ENCODE peak calls at places on chromosomes 7 and 10, in six cellular contexts. One of them, this sample, is unnamed.
A peak's percentile ranks its signal among the peaks of the same experiment; 100 is the strongest.

GRCh38 chr7:141076377-141076776 is 2.5 kb downstream of the TMEM178B start:
- DNase-seq in mesenchymal stem cell: no peak
- DNase-seq in trophoblast cell: no peak
- DNase-seq in H1: no peak
- DNase-seq in IMR-90: no peak
- DNase-seq in neuronal stem cell: peak; percentile 49
- DNase-seq in this sample: no peak

GRCh38 chr7:18900236-18900635 is 217.2 kb downstream of the TWIST1 start:
- DNase-seq in mesenchymal stem cell: no peak
- DNase-seq in H1: no peak
- DNase-seq in IMR-90: no peak
- DNase-seq in trophoblast cell: no peak
- DNase-seq in neuronal stem cell: no peak
- DNase-seq in this sample: no peak

GRCh38 chr10:3757250-3757637 is 27.8 kb downstream of the KLF6 start:
- DNase-seq in neuronal stem cell: no peak
- DNase-seq in H1: no peak
- DNase-seq in trophoblast cell: no peak
- DNase-seq in mesenchymal stem cell: no peak
- DNase-seq in IMR-90: no peak
- DNase-seq in this sample: peak; percentile 4

GRCh38 chr7:126535176-126535575 is 717.6 kb downstream of the GRM8 start:
- DNase-seq in H1: no peak
- DNase-seq in mesenchymal stem cell: no peak
- DNase-seq in IMR-90: no peak
- DNase-seq in trophoblast cell: no peak
- DNase-seq in neuronal stem cell: no peak
- DNase-seq in this sample: no peak

GRCh38 chr7:27104244-27105149 is 2.0 kb upstream of the HOXA2 start:
- DNase-seq in trophoblast cell: no peak
- DNase-seq in mesenchymal stem cell: peak; percentile 27
- DNase-seq in IMR-90: peak; percentile 78
- DNase-seq in neuronal stem cell: no peak
- DNase-seq in H1: no peak
- DNase-seq in this sample: no peak

GRCh38 chr10:125005312-125006187 is 63.6 kb downstream of the ZRANB1 start:
- DNase-seq in trophoblast cell: no peak
- DNase-seq in mesenchymal stem cell: no peak
- DNase-seq in IMR-90: no peak
- DNase-seq in H1: no peak
- DNase-seq in neuronal stem cell: no peak
- DNase-seq in this sample: no peak

GRCh38 chr10:100895896-100896295 is 16.9 kb upstream of the SLF2 start:
- DNase-seq in H1: peak; percentile 33
- DNase-seq in trophoblast cell: no peak
- DNase-seq in neuronal stem cell: no peak
- DNase-seq in mesenchymal stem cell: no peak
- DNase-seq in IMR-90: no peak
- DNase-seq in this sample: no peak

GRCh38 chr7:50641442-50642405 is 76.5 kb upstream of the DDC start:
- DNase-seq in H1: peak; percentile 45
- DNase-seq in neuronal stem cell: no peak
- DNase-seq in IMR-90: no peak
- DNase-seq in mesenchymal stem cell: no peak
- DNase-seq in trophoblast cell: no peak
- DNase-seq in this sample: no peak

GRCh38 chr7:155188821-155189599 is 108.7 kb upstream of the INSIG1 start:
- DNase-seq in mesenchymal stem cell: peak; percentile 24
- DNase-seq in neuronal stem cell: no peak
- DNase-seq in IMR-90: peak; percentile 53
- DNase-seq in trophoblast cell: no peak
- DNase-seq in H1: no peak
- DNase-seq in this sample: no peak

DNA sequence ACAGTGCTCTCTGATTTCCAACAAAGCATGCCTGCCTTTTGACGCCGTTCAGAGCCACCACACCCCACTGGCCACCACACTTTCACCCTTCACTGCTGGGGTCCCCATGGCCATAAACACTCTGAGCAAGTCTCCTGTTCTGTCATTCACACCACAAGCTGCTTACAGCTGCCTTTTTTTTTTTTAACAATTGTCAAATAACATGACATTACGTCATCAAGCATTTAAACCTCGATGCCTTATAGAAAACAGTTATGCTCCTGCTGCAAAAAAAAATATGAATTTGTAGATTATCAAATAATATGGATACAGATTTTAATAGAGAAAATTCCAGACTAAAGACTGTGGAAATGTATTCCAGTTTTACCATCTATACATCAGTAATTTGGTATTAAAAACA is 578.7 kb upstream of the PFKP start:
- DNase-seq in H1: no peak
- DNase-seq in neuronal stem cell: no peak
- DNase-seq in trophoblast cell: no peak
- DNase-seq in IMR-90: no peak
- DNase-seq in mesenchymal stem cell: no peak
- DNase-seq in this sample: no peak
- H4K91ac ChIP-seq in H1: no peak overlapping the region
- H4K91ac ChIP-seq in neuronal stem cell: no peak overlapping the region
- H4K91ac ChIP-seq in trophoblast cell: no peak overlapping the region
- H4K91ac ChIP-seq in IMR-90: no peak overlapping the region
- H4K91ac ChIP-seq in mesenchymal stem cell: no peak overlapping the region
- H4K91ac ChIP-seq in this sample: no peak overlapping the region

GRCh38 chr7:135454060-135454459 is 55.8 kb downstream of the CNOT4 start:
- DNase-seq in H1: no peak
- DNase-seq in trophoblast cell: no peak
- DNase-seq in neuronal stem cell: no peak
- DNase-seq in IMR-90: no peak
- DNase-seq in mesenchymal stem cell: no peak
- DNase-seq in this sample: no peak

GRCh38 chr7:135447783-135448182 is 62.1 kb downstream of the CNOT4 start:
- DNase-seq in mesenchymal stem cell: no peak
- DNase-seq in IMR-90: no peak
- DNase-seq in neuronal stem cell: no peak
- DNase-seq in H1: no peak
- DNase-seq in trophoblast cell: no peak
- DNase-seq in this sample: no peak

GRCh38 chr7:135445690-135446089 is 64.2 kb downstream of the CNOT4 start:
- DNase-seq in mesenchymal stem cell: no peak
- DNase-seq in IMR-90: no peak
- DNase-seq in neuronal stem cell: no peak
- DNase-seq in H1: no peak
- DNase-seq in trophoblast cell: no peak
- DNase-seq in this sample: no peak

GRCh38 chr7:135448753-135449152 is 61.1 kb downstream of the CNOT4 start:
- DNase-seq in mesenchymal stem cell: no peak
- DNase-seq in neuronal stem cell: no peak
- DNase-seq in IMR-90: no peak
- DNase-seq in H1: no peak
- DNase-seq in trophoblast cell: no peak
- DNase-seq in this sample: no peak

DNA sequence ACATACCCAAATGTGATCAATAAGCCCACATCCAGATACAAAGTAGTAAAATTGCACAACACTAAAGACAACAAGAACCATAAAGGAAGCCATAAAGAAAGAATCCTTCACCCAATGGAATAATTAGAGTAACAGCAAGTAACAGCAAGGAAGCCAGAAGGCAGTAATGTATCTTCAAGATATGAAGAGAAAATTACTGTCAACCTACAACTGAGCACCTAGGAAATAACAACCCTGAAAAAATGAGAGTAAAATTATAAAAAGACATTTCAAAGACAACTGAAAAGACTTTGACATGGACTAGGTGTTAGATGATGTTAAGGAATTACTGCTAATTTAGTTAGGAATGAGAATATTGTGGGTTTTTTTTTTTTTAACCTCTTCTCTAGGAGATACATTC is 60.4 kb downstream of the CNOT4 start:
- DNase-seq in neuronal stem cell: no peak
- DNase-seq in H1: no peak
- DNase-seq in trophoblast cell: no peak
- DNase-seq in IMR-90: no peak
- DNase-seq in mesenchymal stem cell: no peak
- DNase-seq in this sample: no peak
- H4K91ac ChIP-seq in neuronal stem cell: no peak overlapping the region
- H4K91ac ChIP-seq in H1: no peak overlapping the region
- H4K91ac ChIP-seq in trophoblast cell: no peak overlapping the region
- H4K91ac ChIP-seq in IMR-90: no peak overlapping the region
- H4K91ac ChIP-seq in mesenchymal stem cell: no peak overlapping the region
- H4K91ac ChIP-seq in this sample: no peak overlapping the region

GRCh38 chr7:37282927-37283326 is 165.7 kb downstream of the ELMO1 start:
- DNase-seq in H1: no peak
- DNase-seq in neuronal stem cell: no peak
- DNase-seq in mesenchymal stem cell: no peak
- DNase-seq in trophoblast cell: no peak
- DNase-seq in IMR-90: no peak
- DNase-seq in this sample: no peak
- H4K91ac ChIP-seq in H1: no peak overlapping the region
- H4K91ac ChIP-seq in neuronal stem cell: no peak overlapping the region
- H4K91ac ChIP-seq in mesenchymal stem cell: no peak overlapping the region
- H4K91ac ChIP-seq in trophoblast cell: no peak overlapping the region
- H4K91ac ChIP-seq in IMR-90: no peak overlapping the region
- H4K91ac ChIP-seq in this sample: no peak overlapping the region

DNA sequence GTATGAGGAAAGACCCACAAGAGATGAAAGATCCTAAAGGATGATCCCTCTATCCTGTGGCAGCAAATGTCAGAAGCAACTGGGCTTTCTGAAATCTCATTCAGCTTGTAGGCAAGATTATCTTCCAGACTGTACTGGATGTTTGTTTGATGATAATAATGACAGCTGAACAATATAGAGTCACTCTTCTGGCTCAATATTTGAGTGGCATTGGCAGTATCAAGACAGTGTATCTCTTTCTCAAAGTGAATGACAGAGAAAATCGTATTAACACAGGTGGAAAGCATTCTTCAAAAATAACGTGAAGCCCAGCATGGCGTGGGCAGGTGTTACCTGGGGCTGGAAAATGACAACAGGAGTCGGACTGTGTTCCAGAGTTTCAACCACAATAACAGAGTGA is 114.5 kb downstream of the GPR37 start:
- DNase-seq in neuronal stem cell: no peak
- DNase-seq in IMR-90: no peak
- DNase-seq in H1: no peak
- DNase-seq in mesenchymal stem cell: no peak
- DNase-seq in trophoblast cell: no peak
- DNase-seq in this sample: no peak
- H4K91ac ChIP-seq in neuronal stem cell: no peak overlapping the region
- H4K91ac ChIP-seq in IMR-90: no peak overlapping the region
- H4K91ac ChIP-seq in H1: no peak overlapping the region
- H4K91ac ChIP-seq in mesenchymal stem cell: no peak overlapping the region
- H4K91ac ChIP-seq in trophoblast cell: no peak overlapping the region
- H4K91ac ChIP-seq in this sample: no peak overlapping the region

DNA sequence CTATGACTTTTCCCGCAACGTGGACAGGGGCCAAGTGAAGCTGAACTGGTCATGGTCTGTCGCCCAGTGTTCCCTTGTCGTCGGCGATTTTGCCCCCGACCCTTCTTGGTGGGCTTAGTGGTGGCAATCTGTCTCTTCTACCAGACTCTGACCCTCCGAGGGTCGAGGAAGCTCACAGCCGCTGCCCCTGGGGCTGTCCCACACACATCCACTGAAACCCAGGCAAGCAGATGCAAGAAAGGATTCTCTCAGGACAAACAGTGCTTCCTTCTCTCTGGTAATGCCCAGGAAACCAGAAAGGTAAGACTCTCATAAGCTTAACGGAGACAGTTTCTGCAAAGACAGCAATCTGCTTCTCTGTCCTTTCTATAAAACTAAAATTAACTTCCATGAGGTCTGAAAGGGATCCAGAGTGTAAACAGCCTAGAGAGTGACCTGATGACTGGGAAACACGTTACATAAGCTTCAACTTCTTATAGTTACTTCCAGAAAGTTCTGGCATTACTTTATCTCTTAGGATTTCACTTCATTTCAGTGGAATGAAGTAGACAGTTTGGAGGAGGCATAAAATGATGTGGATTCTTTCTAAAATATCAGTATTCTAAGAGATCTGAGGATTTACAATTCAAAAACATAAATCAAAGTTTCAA is 1.2 kb downstream of the CPED1 start:
- DNase-seq in mesenchymal stem cell: peak; percentile 53
- DNase-seq in neuronal stem cell: no peak
- DNase-seq in H1: no peak
- DNase-seq in IMR-90: peak; percentile 38
- DNase-seq in trophoblast cell: no peak
- DNase-seq in this sample: no peak
- H4K91ac ChIP-seq in mesenchymal stem cell: peak overlapping the region; percentile 94
- H4K91ac ChIP-seq in neuronal stem cell: no peak overlapping the region
- H4K91ac ChIP-seq in H1: no peak overlapping the region
- H4K91ac ChIP-seq in IMR-90: peak overlapping the region; percentile 95
- H4K91ac ChIP-seq in trophoblast cell: no peak overlapping the region
- H4K91ac ChIP-seq in this sample: no peak overlapping the region

DNA sequence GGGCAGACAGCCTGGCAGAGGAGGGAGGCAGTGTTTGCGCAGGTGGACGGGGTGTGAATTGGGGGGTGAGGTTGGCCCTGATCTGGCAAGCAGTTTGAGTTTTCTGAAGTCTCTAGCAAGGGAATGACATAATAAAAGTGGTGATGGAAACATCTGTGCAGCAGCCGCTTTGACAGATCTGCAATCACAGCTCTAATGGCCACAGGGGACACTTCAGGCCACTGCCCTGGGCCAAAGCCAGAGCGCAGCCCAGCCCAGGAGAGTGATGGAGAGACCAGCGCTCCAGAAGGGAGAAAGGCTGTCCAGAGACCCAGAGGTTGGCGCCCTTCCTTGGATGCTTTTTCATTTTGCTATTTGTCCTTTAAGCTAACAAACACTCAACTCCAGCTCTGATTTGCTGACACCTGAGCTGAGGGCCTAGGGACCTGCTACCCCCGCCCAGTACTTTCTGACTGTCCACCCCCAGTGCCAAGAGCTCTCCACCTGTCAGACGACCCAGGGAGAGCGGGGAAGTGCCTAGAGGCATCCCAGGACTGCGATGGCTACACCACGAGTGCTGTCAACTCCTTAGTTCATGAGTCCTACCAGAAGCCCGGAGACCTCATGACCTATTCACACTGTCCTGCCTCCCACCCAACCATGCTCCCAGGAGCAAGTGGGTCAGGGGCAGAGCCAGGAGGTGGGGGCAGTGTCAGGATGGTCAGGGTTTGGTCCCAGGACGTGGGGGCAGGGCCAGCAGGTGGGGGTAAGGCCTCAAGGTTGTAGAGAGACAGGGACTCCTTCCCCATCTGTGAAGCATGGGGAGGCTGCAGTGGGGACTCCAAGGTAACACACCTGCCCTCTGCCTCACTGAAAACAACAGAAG is 112.6 kb downstream of the PRKAG2 start:
- DNase-seq in trophoblast cell: no peak
- DNase-seq in H1: no peak
- DNase-seq in neuronal stem cell: no peak
- DNase-seq in IMR-90: no peak
- DNase-seq in mesenchymal stem cell: no peak
- DNase-seq in this sample: no peak
- H4K91ac ChIP-seq in trophoblast cell: no peak overlapping the region
- H4K91ac ChIP-seq in H1: no peak overlapping the region
- H4K91ac ChIP-seq in neuronal stem cell: no peak overlapping the region
- H4K91ac ChIP-seq in IMR-90: no peak overlapping the region
- H4K91ac ChIP-seq in mesenchymal stem cell: no peak overlapping the region
- H4K91ac ChIP-seq in this sample: no peak overlapping the region

GRCh38 chr7:88835147-88835728 is 39.7 kb upstream of the TEX47 start:
- DNase-seq in H1: no peak
- DNase-seq in mesenchymal stem cell: no peak
- DNase-seq in trophoblast cell: no peak
- DNase-seq in neuronal stem cell: peak; percentile 29
- DNase-seq in IMR-90: no peak
- DNase-seq in this sample: no peak
- H4K91ac ChIP-seq in H1: no peak overlapping the region
- H4K91ac ChIP-seq in mesenchymal stem cell: no peak overlapping the region
- H4K91ac ChIP-seq in trophoblast cell: no peak overlapping the region
- H4K91ac ChIP-seq in neuronal stem cell: no peak overlapping the region
- H4K91ac ChIP-seq in IMR-90: no peak overlapping the region
- H4K91ac ChIP-seq in this sample: no peak overlapping the region